ENCODE peak calls at places on chromosome 10, in six cellular contexts. X is AG09319, U is HL-60, H is GM23338, F is fibroblast of pulmonary artery, I is HFF-Myc. A is an unnamed sample.

GRCh38 chr10:31851216-31851615 is 77.4 kb downstream of the ARHGAP12 start:
- DNase-seq in X (no peak), U (no peak), H (no peak), F (no peak), I (no peak), A (no peak)

GRCh38 chr10:78966182-78966787 is 102.5 kb upstream of the ZMIZ1 start:
- DNase-seq in X (no peak), U (no peak), H (no peak), F (no peak), I (no peak), A (no peak)

GRCh38 chr10:71646051-71646450 is 73.5 kb downstream of the C10orf105 start:
- DNase-seq in X (no peak), U (no peak), H (no peak), F (no peak), I (no peak), A (no peak)

GRCh38 chr10:17006631-17007161 is 122.9 kb downstream of the CUBN start:
- DNase-seq in X (no peak), U (no peak), H (no peak), F (peak), I (no peak), A (no peak)

GRCh38 chr10:122126763-122127659 is 138.0 kb downstream of the TACC2 start:
- DNase-seq in X (peak), U (no peak), H (peak), F (peak), I (peak), A (no peak)

GRCh38 chr10:97714401-97715258 is 1.1 kb downstream of the MARVELD1 start:
- DNase-seq in X (peak), U (peak), H (peak), F (peak), I (no peak), A (peak)

GRCh38 chr10:95404864-95405263 is 114.1 kb upstream of the PDLIM1 start:
- DNase-seq in X (no peak), U (no peak), H (no peak), F (no peak), I (no peak), A (no peak)

GRCh38 chr10:13834581-13835286 is 248.0 kb downstream of the PRPF18 start:
- DNase-seq in X (no peak), U (no peak), H (peak), F (peak), I (no peak), A (no peak)

GRCh38 chr10:32327364-32327691 is 19.6 kb downstream of the EPC1 start:
- DNase-seq in X (no peak), U (no peak), H (no peak), F (no peak), I (no peak), A (no peak)

GRCh38 chr10:58781873-58782488 is 269.3 kb downstream of the BICC1 start:
- DNase-seq in X (no peak), U (no peak), H (peak), F (peak), I (peak), A (peak)

GRCh38 chr10:62687230-62687748 is 117.2 kb upstream of the ADO start:
- DNase-seq in X (no peak), U (no peak), H (no peak), F (peak), I (no peak), A (no peak)

GRCh38 chr10:67861750-67862460 is 22.6 kb upstream of the SIRT1 start:
- DNase-seq in X (no peak), U (no peak), H (peak), F (no peak), I (no peak), A (no peak)

DNA sequence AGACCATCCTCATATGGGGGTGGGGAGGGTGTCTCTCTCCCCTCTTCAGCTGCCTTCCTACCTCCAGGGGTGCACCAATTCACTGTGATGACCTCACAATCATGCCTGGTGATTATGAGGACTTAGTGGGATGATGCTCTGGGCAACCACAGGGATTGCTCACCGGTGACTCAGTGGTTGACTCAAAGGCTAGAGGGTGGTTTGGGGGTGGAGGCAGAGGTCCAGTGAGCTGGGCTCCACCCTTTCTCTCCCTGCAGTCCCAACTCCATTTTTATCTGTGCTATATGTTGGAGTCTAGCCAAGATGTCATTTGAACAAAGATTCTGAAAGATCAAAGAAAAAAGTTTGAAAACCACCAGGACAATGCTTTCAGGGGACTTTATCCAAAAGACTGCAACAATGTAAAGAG is 286.9 kb downstream of the KCNMA1 start:
- DNase-seq in X (peak), U (no peak), H (no peak), F (peak), I (peak), A (no peak)
- TF ChIP-seq CTCF in X (peak), U (no peak), H (no peak), F (no peak), I (no peak), A (no peak)

GRCh38 chr10:89419548-89419947 is 5.2 kb downstream of the IFIT5 start:
- DNase-seq in X (no peak), U (no peak), H (peak), F (peak), I (no peak), A (no peak)
- TF ChIP-seq CTCF in X (peak), U (no peak), H (peak), F (peak), I (peak), A (no peak)

GRCh38 chr10:27099916-27100799 is at the start of gene ANKRD26:
- DNase-seq in X (peak), U (peak), H (peak), F (peak), I (peak), A (peak)
- TF ChIP-seq CTCF in X (no peak), U (no peak), H (no peak), F (no peak), I (no peak), A (no peak)

GRCh38 chr10:83312570-83312969 is 826.7 kb upstream of the GHITM start:
- DNase-seq in X (no peak), U (no peak), H (no peak), F (no peak), I (no peak), A (no peak)

DNA sequence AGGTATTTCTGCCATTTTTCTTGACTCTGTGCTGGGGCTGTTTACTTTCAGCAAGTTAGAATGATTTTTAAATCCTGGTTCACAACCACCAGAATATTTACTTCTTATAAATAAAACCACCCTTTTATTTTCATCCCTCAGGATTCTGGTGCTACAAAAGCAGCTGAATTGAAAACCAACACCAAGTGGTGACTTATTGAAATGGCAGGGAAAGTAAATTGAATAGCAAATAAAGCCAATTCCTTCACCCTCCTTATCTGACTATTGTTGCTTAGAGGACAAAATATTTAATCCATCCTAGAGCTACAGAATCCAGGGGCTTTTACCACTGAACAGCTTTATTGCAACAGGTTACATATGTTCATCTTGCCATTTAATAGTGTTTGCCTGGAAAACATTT is 828.6 kb upstream of the GHITM start:
- DNase-seq in X (no peak), U (no peak), H (peak), F (no peak), I (no peak), A (no peak)
- TF ChIP-seq CTCF in X (no peak), U (no peak), H (no peak), F (no peak), I (no peak), A (no peak)

GRCh38 chr10:116287906-116288501 is 15.0 kb upstream of the GFRA1 start:
- DNase-seq in X (peak), U (peak), H (peak), F (peak), I (no peak), A (peak)
- TF ChIP-seq CTCF in X (peak), U (peak), H (peak), F (peak), I (peak), A (peak)

GRCh38 chr10:84308021-84308420 is 20.4 kb upstream of the CCSER2 start:
- DNase-seq in X (no peak), U (no peak), H (no peak), F (no peak), I (no peak), A (no peak)
- TF ChIP-seq CTCF in X (no peak), U (no peak), H (peak), F (no peak), I (no peak), A (no peak)

GRCh38 chr10:84163992-84164391 is 9.6 kb upstream of the GPR15LG start:
- DNase-seq in X (no peak), U (no peak), H (no peak), F (no peak), I (no peak), A (no peak)

GRCh38 chr10:84159076-84159475 is 14.5 kb upstream of the GPR15LG start:
- DNase-seq in X (no peak), U (no peak), H (no peak), F (no peak), I (no peak), A (no peak)

GRCh38 chr10:84158549-84158948 is 15.1 kb upstream of the GPR15LG start:
- DNase-seq in X (no peak), U (peak), H (no peak), F (no peak), I (no peak), A (no peak)

GRCh38 chr10:84158061-84158460 is 15.5 kb upstream of the GPR15LG start:
- DNase-seq in X (no peak), U (no peak), H (no peak), F (no peak), I (no peak), A (no peak)

DNA sequence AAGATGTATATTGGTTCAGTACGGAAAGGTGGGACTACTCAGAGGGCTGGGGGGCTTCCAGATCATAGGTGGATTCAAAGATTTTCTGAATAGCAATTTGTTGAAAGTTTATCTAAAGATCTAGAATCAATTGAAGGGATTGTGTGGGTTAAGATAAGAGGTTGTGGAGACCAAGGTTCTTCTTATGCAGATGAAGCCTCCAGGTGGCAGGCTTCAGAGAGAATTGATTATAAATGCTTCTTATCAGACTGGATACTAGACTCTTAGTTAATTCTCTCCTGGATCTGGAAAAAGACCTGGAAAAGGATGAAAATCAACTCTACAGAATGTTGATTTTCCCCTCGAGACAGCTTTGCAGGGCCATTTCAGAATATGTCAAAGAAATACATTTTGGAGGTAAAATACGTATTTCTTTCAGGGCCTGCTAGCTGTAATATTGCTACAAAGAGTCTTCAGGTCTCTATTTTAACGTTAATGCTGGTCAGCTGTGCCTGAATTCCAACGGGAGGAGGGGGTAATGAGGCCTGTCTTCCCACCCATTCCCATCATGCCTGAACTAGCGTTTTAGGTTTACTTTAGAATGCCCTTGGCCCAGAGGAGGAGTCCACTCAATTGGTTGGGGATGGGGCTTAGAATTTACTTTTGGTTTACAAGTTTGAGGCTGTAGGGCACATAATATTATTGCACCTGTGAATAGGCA is 12.8 kb upstream of the GPR15LG start:
- DNase-seq in X (no peak), U (no peak), H (peak), F (no peak), I (no peak), A (no peak)
- TF ChIP-seq CTCF in X (no peak), U (no peak), H (no peak), F (no peak), I (no peak), A (peak)

GRCh38 chr10:37816290-37816689 is 41.1 kb downstream of the ZNF248 start:
- DNase-seq in X (no peak), U (no peak), H (no peak), F (no peak), I (no peak), A (no peak)
- TF ChIP-seq CTCF in X (no peak), U (no peak), H (no peak), F (no peak), I (no peak), A (no peak)

A was measured in GM10248.